ENCODE peak calls at places on chromosome 12, in seven cellular contexts. U is HFFc6; R is frontal cortex; L is NCI-H146; S is H4; G is neuronal stem cell; W is activated naive CD8-positive, alpha-beta T cell treated with anti-CD3 and anti-CD28 coated beads, Interleukin-2, amount 50 U/mL, for 16 hours. T is an unnamed sample.

GRCh38 chr12:24822121-24822899 is 126.6 kb downstream of the BCAT1 start:
- DNase-seq in U (peak), R (no peak), G (no peak), S (no peak), W (no peak), L (no peak), T (no peak)

GRCh38 chr12:79662046-79662811 is 28.5 kb downstream of the PAWR start:
- DNase-seq in S (peak), L (no peak), G (no peak), W (no peak), U (no peak), R (no peak), T (no peak)

GRCh38 chr12:47321436-47321835 is 241.7 kb upstream of the AMIGO2 start:
- DNase-seq in W (no peak), U (no peak), G (no peak), L (no peak), R (no peak), S (no peak), T (no peak)

GRCh38 chr12:87801860-87802720 is 227.1 kb downstream of the C12orf50 start:
- DNase-seq in R (no peak), G (no peak), U (no peak), L (no peak), W (no peak), S (no peak), T (no peak)

GRCh38 chr12:43038991-43039390 is 449.4 kb upstream of the PRICKLE1 start:
- DNase-seq in W (no peak), R (no peak), L (no peak), U (no peak), S (no peak), G (no peak), T (no peak)

GRCh38 chr12:1443421-1444141 is 150.8 kb downstream of the FBXL14 start:
- DNase-seq in W (no peak), U (peak), L (no peak), R (no peak), G (no peak), S (no peak), T (no peak)

GRCh38 chr12:81811066-81811777 is 52.1 kb upstream of the PPFIA2 start:
- DNase-seq in G (no peak), S (peak), U (no peak), W (no peak), L (no peak), R (no peak), T (no peak)

GRCh38 chr12:25705256-25705655 is 152.2 kb upstream of the LMNTD1 start:
- DNase-seq in S (no peak), R (no peak), U (no peak), L (no peak), G (no peak), W (no peak), T (no peak)

GRCh38 chr12:40188558-40189320 is 36.1 kb upstream of the LRRK2 start:
- DNase-seq in L (no peak), R (no peak), U (no peak), S (no peak), W (no peak), G (no peak), T (no peak)

GRCh38 chr12:13210022-13210539 is 13.6 kb downstream of the EMP1 start:
- DNase-seq in R (no peak), L (no peak), U (no peak), G (no peak), S (no peak), W (no peak), T (no peak)

GRCh38 chr12:30696943-30697342 is 1.3 kb upstream of the IPO8 start:
- DNase-seq in G (no peak), W (no peak), U (no peak), S (no peak), R (no peak), L (no peak), T (no peak)

GRCh38 chr12:55972906-55973597 is 826 bp upstream of the RAB5B start:
- DNase-seq in S (no peak), U (peak), R (no peak), W (no peak), L (peak), G (no peak), T (no peak)

GRCh38 chr12:65902504-65902903 is 78.2 kb downstream of the HMGA2 start:
- DNase-seq in L (no peak), W (no peak), S (no peak), R (no peak), U (peak), G (no peak), T (no peak)

GRCh38 chr12:104411826-104412626 is 44.7 kb upstream of the CHST11 start:
- DNase-seq in L (no peak), G (no peak), R (peak), W (no peak), S (no peak), U (no peak), T (no peak)

GRCh38 chr12:125222876-125223275 is 157.6 kb downstream of the AACS start:
- DNase-seq in L (no peak), W (no peak), G (no peak), R (no peak), U (no peak), S (no peak), T (no peak)

GRCh38 chr12:64402181-64402580 is 2.0 kb upstream of the XPOT start:
- DNase-seq in G (no peak), U (no peak), L (no peak), W (no peak), S (no peak), R (no peak), T (no peak)

GRCh38 chr12:30067156-30067555 is 283.4 kb upstream of the TMTC1 start:
- DNase-seq in L (no peak), R (no peak), S (no peak), U (no peak), W (no peak), G (no peak), T (no peak)

GRCh38 chr12:124545508-124546418 is 21.6 kb downstream of the NCOR2 start:
- DNase-seq in G (no peak), R (no peak), U (no peak), L (no peak), W (no peak), S (no peak), T (no peak)